ENCODE peak calls at places on chromosomes 2 and 18, in four cellular contexts. X, J, S and G are unnamed samples.

GRCh38 chr2:197875736-197876135 is 71.3 kb downstream of the PLCL1 start:
- DNase-seq in J (no peak), S (no peak), X (no peak), G (no peak)

GRCh38 chr2:109238580-109238979 is 109.6 kb downstream of the SH3RF3 start:
- DNase-seq in J (no peak), S (peak; percentile 39), X (peak; percentile 95), G (no peak)

GRCh38 chr18:63953811-63954210 is 4.7 kb downstream of the HMSD start:
- DNase-seq in X (no peak), J (no peak), S (no peak), G (no peak)

GRCh38 chr2:58720770-58721697 is 479.9 kb upstream of the FANCL start:
- DNase-seq in X (no peak), J (no peak), S (no peak), G (no peak)

GRCh38 chr2:65722028-65722427 is 289.6 kb upstream of the SPRED2 start:
- DNase-seq in X (peak; percentile 10), J (peak; percentile 55), S (peak; percentile 42), G (no peak)

GRCh38 chr2:168727904-168728470 is 74.5 kb upstream of the NOSTRIN start:
- DNase-seq in J (no peak), X (no peak), S (no peak), G (no peak)

GRCh38 chr2:98787700-98788099 is 56.8 kb upstream of the MGAT4A start:
- DNase-seq in X (no peak), S (no peak), J (no peak), G (no peak)

GRCh38 chr18:9550413-9550812 is 63.9 kb downstream of the PPP4R1 start:
- DNase-seq in S (no peak), J (no peak), X (no peak), G (no peak)

GRCh38 chr2:30037016-30037415 is 109.8 kb upstream of the YPEL5 start:
- DNase-seq in J (no peak), X (no peak), S (no peak), G (no peak)

GRCh38 chr18:45107425-45107824 is 426.7 kb downstream of the SETBP1 start:
- DNase-seq in S (no peak), X (peak; percentile 6), J (no peak), G (no peak)

GRCh38 chr2:195563857-195564512 is 93.0 kb upstream of the SLC39A10 start:
- DNase-seq in S (no peak), X (peak; percentile 90), J (no peak), G (peak; percentile 21)

GRCh38 chr2:239089884-239090283 is 242.0 kb downstream of the TWIST2 start:
- DNase-seq in X (no peak), J (no peak), S (no peak), G (no peak)

GRCh38 chr18:500230-500555 is 308 bp downstream of the COLEC12 start:
- DNase-seq in X (no peak), J (no peak), S (peak; percentile 20), G (peak; percentile 38)

GRCh38 chr2:228867406-228867805 is 403.7 kb downstream of the PID1 start:
- DNase-seq in X (no peak), J (no peak), S (no peak), G (no peak)

GRCh38 chr2:112583497-112584133 is 794 bp upstream of the CHCHD5 start:
- DNase-seq in X (no peak), S (no peak), J (no peak), G (peak; percentile 62)

DNA sequence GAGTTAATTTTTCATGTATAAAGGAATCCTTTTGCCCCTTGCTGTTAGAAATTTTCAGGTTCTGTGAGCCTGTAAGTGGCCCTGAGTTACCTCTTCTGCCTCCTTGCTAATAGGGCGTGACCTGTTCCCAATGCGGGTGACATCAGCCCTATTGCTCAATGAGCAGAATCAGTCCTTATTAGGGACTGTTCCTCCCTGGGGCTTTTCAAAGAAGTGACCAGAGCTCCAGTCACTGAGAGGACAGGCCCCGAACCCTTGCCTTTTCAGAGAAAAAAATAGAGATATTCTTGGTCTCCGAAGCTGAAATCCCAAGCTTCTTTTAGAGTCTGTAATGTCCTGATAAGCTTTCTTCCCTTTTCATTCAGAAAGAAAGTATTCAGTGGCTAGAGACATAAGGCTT is 8.2 kb upstream of the APOB start:
- DNase-seq in J (no peak), S (no peak), X (no peak), G (peak; percentile 61)
- TF ChIP-seq POLR2A in J (no peak), S (no peak), X (no peak), G (no peak)

GRCh38 chr2:43165378-43166025 is 60.9 kb downstream of the ZFP36L2 start:
- DNase-seq in J (no peak), S (no peak), X (no peak), G (no peak)

GRCh38 chr2:43160778-43161177 is 65.6 kb downstream of the ZFP36L2 start:
- DNase-seq in S (no peak), X (no peak), J (no peak), G (no peak)

GRCh38 chr2:43164686-43165085 is 61.7 kb downstream of the ZFP36L2 start:
- DNase-seq in S (no peak), X (no peak), J (no peak), G (no peak)

GRCh38 chr2:43161650-43162542 is 64.5 kb downstream of the ZFP36L2 start:
- DNase-seq in X (no peak), J (no peak), S (peak; percentile 75), G (no peak)

GRCh38 chr2:43163365-43163715 is 63.1 kb downstream of the ZFP36L2 start:
- DNase-seq in J (no peak), S (no peak), X (no peak), G (no peak)
- TF ChIP-seq POLR2A in J (no peak), S (no peak), X (no peak), G (no peak)

GRCh38 chr2:179022685-179023084 is 27.3 kb downstream of the CCDC141 start:
- DNase-seq in J (no peak), X (no peak), S (no peak), G (no peak)
- TF ChIP-seq POLR2A in J (no peak), X (no peak), S (no peak), G (no peak)

GRCh38 chr18:36653141-36653869 is 175.5 kb downstream of the TPGS2 start:
- DNase-seq in X (no peak), S (no peak), J (no peak), G (no peak)

GRCh38 chr18:36655074-36655473 is 173.7 kb downstream of the TPGS2 start:
- DNase-seq in S (no peak), X (no peak), J (no peak), G (no peak)

GRCh38 chr18:36655894-36656293 is 172.9 kb downstream of the TPGS2 start:
- DNase-seq in X (no peak), J (no peak), S (no peak), G (no peak)

GRCh38 chr18:36652503-36652902 is 176.3 kb downstream of the TPGS2 start:
- DNase-seq in S (no peak), X (no peak), J (no peak), G (no peak)

GRCh38 chr18:36653870-36654269 is 174.9 kb downstream of the TPGS2 start:
- DNase-seq in X (no peak), S (no peak), J (no peak), G (no peak)
- TF ChIP-seq POLR2A in X (no peak), S (no peak), J (no peak), G (no peak)

GRCh38 chr2:231672617-231673347 is 35.5 kb upstream of the PTMA start:
- DNase-seq in X (peak; percentile 32), S (no peak), J (peak; percentile 61), G (peak; percentile 81)
- TF ChIP-seq POLR2A in X (no peak), S (no peak), J (no peak), G (no peak)

GRCh38 chr2:163011035-163011434 is 172.5 kb upstream of the KCNH7 start:
- DNase-seq in X (no peak), J (no peak), S (no peak), G (no peak)
- TF ChIP-seq POLR2A in X (no peak), J (no peak), S (no peak), G (no peak)